ENCODE peak calls at places on chromosomes 5 and 9, in six cellular contexts. W is sigmoid colon; X is naive thymus-derived CD4-positive, alpha-beta T cell; D is heart left ventricle; M is GM23248; Y is aorta. S is an unnamed sample. For H3K9me3, the result is how much of the 10 kb centered on the place peaks cover.

GRCh38 chr9:113350338-113350672 is 964 bp downstream of the BSPRY start:
- DNase-seq in W (no peak), X (no peak), D (no peak), M (no peak), Y (no peak), S (no peak)

GRCh38 chr9:14071484-14071883 is 242.5 kb downstream of the NFIB start:
- DNase-seq in W (no peak), X (no peak), D (no peak), M (no peak), Y (no peak), S (no peak)

GRCh38 chr5:139133237-139133636 is 64.9 kb downstream of the SIL1 start:
- DNase-seq in W (no peak), X (no peak), D (no peak), M (no peak), Y (no peak), S (no peak)

GRCh38 chr9:137757613-137758029 is 120.0 kb upstream of the CACNA1B start:
- DNase-seq in W (no peak), X (no peak), D (no peak), M (peak), Y (no peak), S (no peak)

GRCh38 chr5:181130832-181131496 is at the start of gene OR2V1:
- DNase-seq in W (peak), X (no peak), D (no peak), M (no peak), Y (no peak), S (no peak)

GRCh38 chr5:43156388-43156787 is 35.6 kb upstream of the NIM1K start:
- DNase-seq in W (no peak), X (no peak), D (no peak), M (no peak), Y (no peak), S (no peak)

GRCh38 chr5:40823459-40823858 is 11.6 kb downstream of the RPL37 start:
- DNase-seq in W (no peak), X (no peak), D (no peak), M (no peak), Y (no peak), S (no peak)

GRCh38 chr9:70510157-70510770 is 95.8 kb upstream of the KLF9 start:
- DNase-seq in W (no peak), X (no peak), D (no peak), M (peak), Y (no peak), S (no peak)

GRCh38 chr5:158414780-158415179 is 555.8 kb upstream of the CLINT1 start:
- DNase-seq in W (no peak), X (no peak), D (no peak), M (peak), Y (no peak), S (no peak)

GRCh38 chr5:180340856-180341255 is 12.3 kb downstream of the GFPT2 start:
- DNase-seq in W (no peak), X (no peak), D (peak), M (peak), Y (peak), S (no peak)

GRCh38 chr5:173165193-173165988 is 21.1 kb downstream of the BNIP1 start:
- DNase-seq in W (no peak), X (no peak), D (peak), M (no peak), Y (no peak), S (no peak)

GRCh38 chr9:4680178-4680535 is 788 bp downstream of the CDC37L1 start:
- DNase-seq in W (no peak), X (no peak), D (no peak), M (peak), Y (no peak), S (no peak)

GRCh38 chr9:106872641-106873040 is 9.7 kb downstream of the ZNF462 start:
- DNase-seq in W (no peak), X (no peak), D (no peak), M (peak), Y (no peak), S (no peak)

GRCh38 chr9:13513262-13513661 is 233.8 kb upstream of the MPDZ start:
- DNase-seq in W (no peak), X (no peak), D (no peak), M (no peak), Y (no peak), S (no peak)

GRCh38 chr5:73523861-73524260 is 25.6 kb downstream of the BTF3 start:
- DNase-seq in W (no peak), X (no peak), D (no peak), M (peak), Y (no peak), S (no peak)

GRCh38 chr5:178234753-178235599 is 2.4 kb upstream of the PHYKPL start:
- DNase-seq in W (peak), X (peak), D (peak), M (peak), Y (peak), S (peak)

GRCh38 chr5:56725709-56726108 is 89.6 kb upstream of the MAP3K1 start:
- DNase-seq in W (no peak), X (no peak), D (no peak), M (no peak), Y (no peak), S (no peak)

GRCh38 chr5:141303756-141304155 is at the start of gene SLC25A2:
- DNase-seq in W (no peak), X (no peak), D (no peak), M (no peak), Y (no peak), S (no peak)

GRCh38 chr5:141306630-141307029 is 2.8 kb upstream of the SLC25A2 start:
- DNase-seq in W (no peak), X (no peak), D (no peak), M (no peak), Y (no peak), S (no peak)
- H3K9me3 ChIP-seq in W (half or more), X (under half), D (half or more), M (under half), Y (under half), S (under half)

DNA sequence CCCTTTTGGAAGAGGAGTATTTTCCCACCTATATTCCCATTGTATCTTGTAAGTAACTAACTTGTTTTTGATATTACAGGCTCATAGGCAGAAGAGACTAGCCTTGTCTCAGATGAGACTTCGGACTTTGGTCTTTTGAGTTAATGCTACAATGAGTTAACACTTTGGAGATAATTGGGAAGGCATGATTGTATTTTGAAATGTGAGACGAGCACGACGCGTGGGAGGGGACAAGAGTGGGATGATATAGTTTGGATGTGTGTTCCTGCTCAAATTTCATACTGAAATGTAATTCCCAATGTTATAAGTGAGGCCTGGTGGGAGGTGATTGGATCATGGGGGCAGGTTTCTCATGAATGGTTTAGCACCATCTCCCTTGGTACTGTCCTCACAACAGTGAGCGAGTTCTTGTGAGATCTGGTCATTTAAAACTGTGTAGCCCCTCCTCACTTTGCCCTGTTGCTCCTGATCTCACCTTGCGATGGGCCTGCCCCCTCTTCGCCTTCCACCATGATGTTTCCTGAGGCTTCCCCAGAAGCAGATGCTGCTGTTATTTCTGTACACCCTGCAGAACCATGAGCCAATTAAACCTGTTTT is 721.5 kb upstream of the CTNND2 start:
- DNase-seq in W (no peak), X (no peak), D (no peak), M (no peak), Y (no peak), S (no peak)
- H3K9me3 ChIP-seq in W (under half), X (under half), D (under half), M (under half), Y (under half), S (under half)

GRCh38 chr5:141272906-141273305 is 27.7 kb downstream of the PCDHB15 start:
- DNase-seq in W (no peak), X (no peak), D (no peak), M (no peak), Y (no peak), S (no peak)
- H3K9me3 ChIP-seq in W (half or more), X (under half), D (half or more), M (under half), Y (under half), S (under half)

GRCh38 chr5:93421498-93421897 is 159.5 kb downstream of the NR2F1-AS1 start:
- DNase-seq in W (no peak), X (no peak), D (no peak), M (no peak), Y (no peak), S (no peak)

GRCh38 chr5:93411716-93412115 is 169.3 kb downstream of the NR2F1-AS1 start:
- DNase-seq in W (no peak), X (no peak), D (no peak), M (no peak), Y (no peak), S (no peak)

GRCh38 chr5:93417500-93417899 is 163.5 kb downstream of the NR2F1-AS1 start:
- DNase-seq in W (no peak), X (no peak), D (no peak), M (no peak), Y (no peak), S (no peak)

DNA sequence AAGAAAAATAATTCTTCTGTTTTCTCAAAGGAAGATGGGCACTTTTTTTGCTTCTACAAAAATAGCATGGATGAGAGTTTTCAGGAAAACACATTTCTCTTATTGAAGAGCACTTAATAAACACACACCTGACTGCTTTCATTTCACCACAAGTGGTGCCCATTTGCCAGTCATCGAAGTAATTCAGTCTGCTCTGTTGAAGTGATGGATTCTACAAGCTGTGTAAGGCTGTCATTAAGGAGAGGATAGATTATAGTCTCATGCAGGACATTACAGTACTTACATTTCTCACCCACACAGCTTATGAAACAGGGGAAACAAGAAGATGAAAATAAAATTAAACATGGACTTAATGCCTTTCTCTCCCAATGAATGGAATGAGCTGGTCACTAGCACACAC is 165.2 kb downstream of the NR2F1-AS1 start:
- DNase-seq in W (no peak), X (no peak), D (no peak), M (no peak), Y (no peak), S (no peak)
- H3K9me3 ChIP-seq in W (under half), X (under half), D (under half), M (under half), Y (under half), S (under half)

GRCh38 chr5:2587189-2588031 is 164.1 kb downstream of the IRX2 start:
- DNase-seq in W (no peak), X (no peak), D (no peak), M (no peak), Y (no peak), S (no peak)

GRCh38 chr5:2594701-2595100 is 156.8 kb downstream of the IRX2 start:
- DNase-seq in W (no peak), X (no peak), D (no peak), M (no peak), Y (no peak), S (no peak)

GRCh38 chr5:2586016-2586715 is 165.3 kb downstream of the IRX2 start:
- DNase-seq in W (no peak), X (no peak), D (no peak), M (no peak), Y (no peak), S (no peak)

DNA sequence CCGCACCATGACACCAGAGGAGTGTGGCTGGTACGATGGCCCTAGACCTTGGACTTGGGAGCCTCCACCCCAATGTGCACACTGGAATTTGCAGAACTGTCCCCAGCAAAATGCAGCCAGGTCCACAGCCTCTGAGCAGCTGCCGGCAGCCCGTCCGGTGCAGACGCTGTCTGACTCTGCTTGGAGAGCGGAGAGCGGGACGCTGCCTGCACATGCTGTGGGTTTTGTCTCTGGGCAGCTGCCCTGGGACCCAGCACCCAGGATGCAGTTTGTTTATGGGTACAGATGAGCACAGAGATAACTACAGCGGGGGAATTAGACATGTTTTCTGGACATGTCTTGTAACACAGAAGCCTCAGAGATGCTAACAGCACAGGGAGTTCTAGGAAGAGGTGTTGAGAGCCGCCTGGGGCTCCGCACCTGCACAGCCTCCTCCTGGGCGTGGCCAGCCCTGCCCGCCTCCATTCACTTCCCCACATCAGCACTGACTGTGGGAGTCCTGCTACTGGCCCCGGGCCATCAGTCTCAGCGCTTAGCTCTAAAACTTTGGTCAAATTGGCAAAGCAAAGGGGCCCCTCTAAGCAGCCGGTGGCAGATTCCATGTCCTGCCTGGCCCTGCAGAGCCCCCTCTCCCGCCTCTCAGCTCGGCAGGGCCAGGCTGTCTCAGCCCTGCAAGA is 159.6 kb downstream of the IRX2 start:
- DNase-seq in W (no peak), X (no peak), D (no peak), M (no peak), Y (no peak), S (no peak)
- H3K9me3 ChIP-seq in W (under half), X (under half), D (under half), M (under half), Y (under half), S (under half)

GRCh38 chr5:25405850-25406249 is 761.1 kb upstream of the CDH10 start:
- DNase-seq in W (no peak), X (no peak), D (no peak), M (no peak), Y (no peak), S (no peak)
- H3K9me3 ChIP-seq in W (under half), X (under half), D (under half), M (under half), Y (under half), S (under half)

GRCh38 chr5:4093970-4094369 is 498.3 kb downstream of the IRX1 start:
- DNase-seq in W (no peak), X (no peak), D (no peak), M (no peak), Y (no peak), S (no peak)
- H3K9me3 ChIP-seq in W (under half), X (under half), D (under half), M (under half), Y (under half), S (under half)

GRCh38 chr5:141261238-141261546 is 16.0 kb downstream of the PCDHB15 start:
- DNase-seq in W (no peak), X (no peak), D (no peak), M (no peak), Y (no peak), S (no peak)
- H3K9me3 ChIP-seq in W (half or more), X (under half), D (half or more), M (under half), Y (under half), S (under half)

GRCh38 chr9:34630402-34631154 is 1.7 kb upstream of the ARID3C start:
- DNase-seq in W (no peak), X (no peak), D (no peak), M (peak), Y (no peak), S (no peak)
- H3K9me3 ChIP-seq in W (under half), X (under half), D (under half), M (under half), Y (under half), S (under half)

DNA sequence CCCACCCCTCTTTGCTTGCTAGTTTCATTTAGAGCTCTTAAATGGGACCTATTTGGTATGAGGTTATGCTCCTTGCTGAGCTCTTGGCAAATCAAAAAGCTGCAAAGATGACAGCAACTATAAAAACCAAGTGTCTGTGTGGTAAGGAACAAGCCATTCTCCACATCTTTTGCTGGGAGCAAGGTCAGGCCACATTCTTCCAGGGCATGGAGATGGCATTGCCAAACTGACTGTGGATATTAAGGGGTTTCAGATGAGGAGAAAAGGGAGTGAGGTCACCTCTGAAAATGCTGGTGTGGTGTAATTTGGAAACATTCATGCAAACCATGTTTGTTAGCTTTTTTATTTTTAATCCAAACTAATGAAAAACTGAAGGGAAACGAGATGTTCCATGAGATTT is 218.8 kb upstream of the IL12B start:
- DNase-seq in W (no peak), X (no peak), D (no peak), M (no peak), Y (no peak), S (no peak)
- H3K9me3 ChIP-seq in W (under half), X (under half), D (under half), M (under half), Y (under half), S (under half)

S was measured in T-helper 17 cell.